ENCODE peak calls at places on chromosomes 4 and X, in four cellular contexts. O, K, D and B are unnamed samples.

GRCh38 chr4:17033256-17034245 is 135.1 kb upstream of the LDB2 start:
- DNase-seq in O (peak), K (no peak), D (no peak), B (no peak)

GRCh38 chr4:167614866-167615265 is 380.6 kb upstream of the SPOCK3 start:
- DNase-seq in O (no peak), K (no peak), D (no peak), B (no peak)

GRCh38 chr4:155047755-155048154 is 160.7 kb upstream of the NPY2R start:
- DNase-seq in O (no peak), K (no peak), D (no peak), B (no peak)

GRCh38 chrX:26253526-26253925 is 37.6 kb downstream of the MAGEB5 start:
- DNase-seq in O (no peak), K (no peak), D (no peak), B (no peak)

GRCh38 chr4:100716416-100716815 is 198.6 kb upstream of the EMCN start:
- DNase-seq in O (no peak), K (no peak), D (no peak), B (no peak)

GRCh38 chrX:65932173-65933084 is 107.5 kb downstream of the VSIG4 start:
- DNase-seq in O (no peak), K (no peak), D (no peak), B (no peak)

GRCh38 chr4:143025111-143025704 is 159.5 kb upstream of the USP38 start:
- DNase-seq in O (no peak), K (no peak), D (no peak), B (no peak)

GRCh38 chr4:48445704-48446103 is 37.4 kb upstream of the SLC10A4 start:
- DNase-seq in O (no peak), K (no peak), D (peak), B (no peak)

GRCh38 chr4:32672369-32672768 is 1952.2 kb downstream of the PCDH7 start:
- DNase-seq in O (no peak), K (no peak), D (no peak), B (no peak)

GRCh38 chrX:38276089-38276488 is 51.2 kb downstream of the RPGR start:
- DNase-seq in O (no peak), K (no peak), D (no peak), B (no peak)
- H3K27ac ChIP-seq in O (no peak), K (no peak), D (no peak), B (no peak)

GRCh38 chr4:185845966-185846365 is 34.0 kb upstream of the SORBS2 start:
- DNase-seq in O (no peak), K (no peak), D (no peak), B (no peak)

GRCh38 chr4:185846550-185847210 is 34.7 kb upstream of the SORBS2 start:
- DNase-seq in O (no peak), K (no peak), D (no peak), B (no peak)

GRCh38 chr4:185853841-185854240 is 41.8 kb upstream of the SORBS2 start:
- DNase-seq in O (no peak), K (no peak), D (no peak), B (no peak)

GRCh38 chr4:185847352-185848078 is 35.5 kb upstream of the SORBS2 start:
- DNase-seq in O (no peak), K (no peak), D (no peak), B (no peak)

DNA sequence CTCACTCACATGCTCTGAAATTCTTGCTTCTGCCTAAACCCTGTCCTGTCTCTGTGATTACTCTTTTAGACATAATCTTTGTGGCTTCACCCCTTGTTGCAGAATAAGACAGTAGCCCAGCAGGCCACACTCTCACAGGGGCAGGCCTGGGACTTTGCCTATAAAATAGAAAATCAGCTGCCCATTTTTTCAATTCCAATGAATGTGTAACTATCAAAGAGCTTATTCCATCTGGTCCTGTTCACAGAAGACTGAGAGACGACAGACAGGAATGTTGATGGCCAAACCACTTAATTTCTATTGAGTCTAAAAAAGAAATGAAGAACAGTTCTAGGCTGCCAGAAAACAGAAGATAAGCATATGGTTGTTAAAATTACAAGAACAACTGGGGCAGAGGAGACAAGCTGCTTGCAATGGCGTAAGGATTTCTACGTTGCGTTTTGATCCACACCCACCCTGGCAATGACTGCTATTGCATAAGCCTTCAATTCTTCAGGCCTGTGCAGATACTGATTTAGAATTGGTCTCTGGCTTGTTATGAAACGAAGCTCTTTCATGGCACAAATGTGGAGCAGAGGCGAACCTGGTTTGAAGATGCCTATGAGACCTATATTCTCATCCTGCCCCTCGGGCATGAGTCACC is 37.7 kb upstream of the SORBS2 start:
- DNase-seq in O (peak), K (no peak), D (no peak), B (no peak)
- H3K27ac ChIP-seq in O (no peak), K (no peak), D (no peak), B (no peak)

GRCh38 chrX:41921492-41922124 is 1.7 kb downstream of the CASK start:
- DNase-seq in O (no peak), K (no peak), D (no peak), B (no peak)
- H3K27ac ChIP-seq in O (peak), K (peak), D (peak), B (no peak)

GRCh38 chr4:8470451-8471024 is 30.0 kb downstream of the TRMT44 start:
- DNase-seq in O (no peak), K (no peak), D (no peak), B (no peak)

GRCh38 chr4:8473198-8473919 is 32.8 kb downstream of the TRMT44 start:
- DNase-seq in O (peak), K (no peak), D (no peak), B (no peak)

GRCh38 chr4:8471211-8471875 is 30.8 kb downstream of the TRMT44 start:
- DNase-seq in O (no peak), K (no peak), D (no peak), B (no peak)

GRCh38 chr4:8472689-8473197 is 32.2 kb downstream of the TRMT44 start:
- DNase-seq in O (peak), K (peak), D (no peak), B (no peak)

GRCh38 chr4:8472166-8472688 is 31.6 kb downstream of the TRMT44 start:
- DNase-seq in O (no peak), K (no peak), D (no peak), B (no peak)
- H3K27ac ChIP-seq in O (peak), K (peak), D (peak), B (no peak)

GRCh38 chr4:169314906-169315305 is 44.1 kb upstream of the SH3RF1 start:
- DNase-seq in O (peak), K (peak), D (no peak), B (no peak)
- H3K27ac ChIP-seq in O (no peak), K (no peak), D (no peak), B (no peak)

GRCh38 chrX:50072110-50072509 is 128.7 kb downstream of the AKAP4 start:
- DNase-seq in O (no peak), K (no peak), D (no peak), B (no peak)
- H3K27ac ChIP-seq in O (no peak), K (no peak), D (no peak), B (no peak)

GRCh38 chrX:100652266-100652665 is 8.3 kb downstream of the SRPX2 start:
- DNase-seq in O (no peak), K (no peak), D (no peak), B (no peak)

GRCh38 chrX:100649550-100650356 is 5.8 kb downstream of the SRPX2 start:
- DNase-seq in O (peak), K (peak), D (no peak), B (no peak)

GRCh38 chrX:100647739-100648138 is 3.7 kb downstream of the SRPX2 start:
- DNase-seq in O (no peak), K (no peak), D (no peak), B (no peak)

GRCh38 chrX:100648601-100649417 is 4.8 kb downstream of the SRPX2 start:
- DNase-seq in O (peak), K (no peak), D (no peak), B (no peak)

GRCh38 chrX:100650841-100651240 is 6.8 kb downstream of the SRPX2 start:
- DNase-seq in O (no peak), K (no peak), D (no peak), B (no peak)
- H3K27ac ChIP-seq in O (peak), K (peak), D (no peak), B (no peak)